ENCODE peak calls at places on chromosomes 1 and 21, in four cellular contexts. P, R, Y and D are unnamed samples.

GRCh38 chr1:53379662-53380002 is 51.8 kb upstream of the LRP8 start:
- DNase-seq in P (no peak), R (peak), Y (no peak), D (no peak)

GRCh38 chr1:101460709-101461108 is 223.9 kb downstream of the S1PR1 start:
- DNase-seq in Y (no peak), R (no peak), P (no peak), D (no peak)

GRCh38 chr1:160954158-160955104 is at the start of gene ITLN2:
- DNase-seq in Y (peak), R (peak), P (peak), D (peak)

GRCh38 chr1:90850181-90850924 is 133.3 kb upstream of the BARHL2 start:
- DNase-seq in Y (peak), R (no peak), P (no peak), D (no peak)

GRCh38 chr21:34743285-34743684 is 74.5 kb downstream of the CLIC6 start:
- DNase-seq in Y (no peak), R (no peak), P (no peak), D (no peak)

GRCh38 chr21:18493420-18493819 is 89.8 kb upstream of the TMPRSS15 start:
- DNase-seq in Y (no peak), R (no peak), P (no peak), D (peak)

GRCh38 chr1:43293896-43294760 is 6.7 kb upstream of the TIE1 start:
- DNase-seq in Y (no peak), P (no peak), R (no peak), D (no peak)

GRCh38 chr1:233238884-233239432 is 56.6 kb downstream of the PCNX2 start:
- DNase-seq in Y (peak), R (no peak), P (no peak), D (no peak)

GRCh38 chr21:35974801-35975200 is 85.5 kb downstream of the SETD4 start:
- DNase-seq in P (no peak), Y (peak), R (no peak), D (no peak)

GRCh38 chr21:43716376-43717165 is 2.4 kb upstream of the PDXK start:
- DNase-seq in R (no peak), Y (no peak), P (peak), D (no peak)

GRCh38 chr1:184143449-184143848 is 91.9 kb downstream of the TSEN15 start:
- DNase-seq in Y (no peak), P (no peak), R (no peak), D (no peak)

GRCh38 chr1:74534241-74534640 is 21.8 kb upstream of the LRRC53 start:
- DNase-seq in Y (no peak), R (no peak), P (no peak), D (no peak)

GRCh38 chr1:244205906-244206305 is 154.8 kb downstream of the ZBTB18 start:
- DNase-seq in Y (no peak), R (no peak), P (no peak), D (no peak)

GRCh38 chr1:153977250-153978240 is at the start of gene JTB:
- DNase-seq in P (no peak), R (peak), Y (peak), D (peak)

GRCh38 chr1:87134061-87134460 is 194.6 kb upstream of the LMO4 start:
- DNase-seq in Y (no peak), R (no peak), P (no peak), D (no peak)

GRCh38 chr1:162364498-162364897 is 12.2 kb downstream of the SPATA46 start:
- DNase-seq in R (no peak), Y (no peak), P (no peak), D (no peak)

GRCh38 chr1:17212487-17213121 is 7.7 kb downstream of the PADI1 start:
- DNase-seq in P (no peak), Y (no peak), R (no peak), D (peak)

GRCh38 chr1:167599839-167600581 is 30.0 kb upstream of the RCSD1 start:
- DNase-seq in P (peak), Y (peak), R (no peak), D (no peak)

GRCh38 chr1:205293350-205294074 is 28.0 kb downstream of the NUAK2 start:
- DNase-seq in P (no peak), R (no peak), Y (no peak), D (no peak)

GRCh38 chr1:184866991-184867788 is 107.1 kb downstream of the NIBAN1 start:
- DNase-seq in R (no peak), P (peak), Y (no peak), D (no peak)

GRCh38 chr1:211676106-211676583 is 724 bp upstream of the NEK2 start:
- DNase-seq in P (no peak), R (no peak), Y (no peak), D (no peak)

GRCh38 chr1:202160377-202160940 is at the start of gene PTPN7:
- DNase-seq in R (no peak), P (peak), Y (no peak), D (no peak)

GRCh38 chr1:16075337-16076002 is 2.0 kb upstream of the FAM131C start:
- DNase-seq in P (no peak), R (no peak), Y (no peak), D (no peak)

GRCh38 chr1:21541835-21542234 is 32.6 kb downstream of the ALPL start:
- DNase-seq in R (no peak), Y (no peak), P (no peak), D (no peak)

GRCh38 chr21:36135391-36136094 is 664 bp downstream of the CBR3 start:
- DNase-seq in P (no peak), Y (no peak), R (peak), D (no peak)

GRCh38 chr1:18353528-18353927 is 127.2 kb upstream of the KLHDC7A start:
- DNase-seq in P (no peak), Y (no peak), R (no peak), D (no peak)

GRCh38 chr1:223364685-223365382 is 858 bp upstream of the SUSD4 start:
- DNase-seq in Y (no peak), R (peak), P (no peak), D (no peak)

GRCh38 chr1:90616395-90616794 is 100.7 kb downstream of the BARHL2 start:
- DNase-seq in R (peak), P (no peak), Y (peak), D (peak)

GRCh38 chr1:244865028-244865371 is 657 bp upstream of the HNRNPU start:
- DNase-seq in P (no peak), Y (peak), R (peak), D (peak)

GRCh38 chr1:38244218-38244617 is 197.6 kb upstream of the POU3F1 start:
- DNase-seq in P (no peak), Y (no peak), R (peak), D (no peak)

GRCh38 chr1:81811757-81812371 is 11.1 kb downstream of the ADGRL2 start:
- DNase-seq in R (no peak), P (no peak), Y (no peak), D (no peak)

GRCh38 chr1:50529510-50529909 is 106.3 kb upstream of the DMRTA2 start:
- DNase-seq in P (no peak), Y (no peak), R (no peak), D (no peak)

DNA sequence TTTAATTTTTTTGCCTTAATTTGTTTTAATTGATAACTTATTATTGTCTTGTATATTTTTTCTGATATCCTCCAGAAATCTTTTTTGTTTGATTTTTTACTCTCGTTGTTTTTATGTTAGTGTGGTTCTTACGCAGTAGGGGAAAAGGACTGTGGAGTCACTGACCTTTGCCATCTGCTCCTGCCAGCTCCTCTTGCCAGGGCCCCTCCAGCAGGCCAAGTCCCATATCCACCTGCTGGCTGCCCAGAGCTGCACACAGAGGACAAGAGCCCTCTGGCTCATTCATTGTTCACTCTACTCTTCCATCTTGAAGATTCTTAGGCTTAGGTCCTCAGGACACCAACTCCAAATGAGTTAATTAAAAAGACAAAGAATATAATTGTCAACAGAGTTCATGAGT is 316.4 kb upstream of the DUSP10 start:
- DNase-seq in P (no peak), R (no peak), Y (no peak), D (no peak)
- TF ChIP-seq ZNF274 in P (no peak), R (no peak), Y (no peak), D (no peak)

GRCh38 chr1:231694081-231694443 is 67.5 kb downstream of the DISC1 start:
- DNase-seq in P (no peak), Y (no peak), R (no peak), D (no peak)
- TF ChIP-seq SUZ12 in P (no peak), Y (no peak), R (no peak), D (no peak)

GRCh38 chr1:32186077-32186476 is 6.6 kb downstream of the TXLNA start:
- DNase-seq in Y (no peak), R (no peak), P (no peak), D (no peak)
- H3K4me3 ChIP-seq in Y (no peak), R (no peak), P (no peak), D (no peak)

DNA sequence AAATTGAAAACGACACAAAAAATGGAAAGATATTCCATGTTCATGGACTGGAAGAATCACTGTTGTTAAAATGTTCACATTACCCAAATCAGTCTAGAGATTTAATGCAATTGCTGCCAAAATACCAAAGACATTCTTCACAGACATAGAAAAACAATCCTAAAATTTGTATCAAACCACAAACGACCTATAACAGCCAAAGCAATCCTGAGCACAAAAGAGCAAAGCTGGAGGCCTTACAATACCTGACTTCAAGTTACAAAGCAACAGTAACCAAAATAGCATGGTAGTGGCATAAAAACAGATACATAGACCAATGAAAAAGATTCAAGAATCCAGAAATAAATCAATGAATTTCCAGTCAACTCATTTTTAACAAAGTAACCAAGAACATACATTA is 1077.3 kb downstream of the KCNT2 start:
- DNase-seq in R (no peak), P (no peak), Y (no peak), D (no peak)
- TF ChIP-seq ZNF274 in R (no peak), P (no peak), Y (no peak), D (no peak)